ENCODE peak calls at places on chromosome 2, in nine cellular contexts. Y is HFFc6, C is G401, S is retina, A is PC-3, L is H1, T is NCI-H1092, W is GM04504, G is smooth muscle cell of the brain vasculature. P is an unnamed sample.

GRCh38 chr2:233129351-233129978 is 69.3 kb downstream of the INPP5D start:
- DNase-seq in T (no peak), L (peak), Y (no peak), G (no peak), S (no peak), W (no peak), C (no peak), A (peak), P (no peak)

GRCh38 chr2:174633621-174633927 is 36.0 kb upstream of the WIPF1 start:
- DNase-seq in C (no peak), T (no peak), S (peak), Y (no peak), A (no peak), W (no peak), G (no peak), L (no peak), P (no peak)

GRCh38 chr2:104846182-104846954 is 7.5 kb upstream of the POU3F3 start:
- DNase-seq in T (no peak), S (peak), A (no peak), Y (no peak), L (no peak), W (no peak), C (no peak), G (no peak), P (no peak)

GRCh38 chr2:128386066-128386465 is 67.4 kb upstream of the HS6ST1 start:
- DNase-seq in T (no peak), A (no peak), W (no peak), Y (no peak), L (no peak), S (no peak), C (no peak), G (no peak), P (no peak)

GRCh38 chr2:149908731-149909690 is 321.4 kb upstream of the MMADHC start:
- DNase-seq in L (no peak), Y (peak), A (peak), T (no peak), S (no peak), W (no peak), C (peak), G (no peak), P (no peak)

GRCh38 chr2:215850380-215850779 is 163.0 kb downstream of the MREG start:
- DNase-seq in G (no peak), C (no peak), Y (no peak), S (no peak), A (no peak), W (no peak), L (no peak), T (no peak), P (no peak)

GRCh38 chr2:236887519-236887918 is 198.2 kb upstream of the COPS8 start:
- DNase-seq in A (no peak), T (no peak), W (no peak), S (no peak), C (no peak), L (peak), Y (peak), G (no peak), P (no peak)

GRCh38 chr2:238158807-238159539 is at the start of gene ERFE:
- DNase-seq in W (no peak), L (peak), C (no peak), T (no peak), A (peak), G (no peak), Y (no peak), S (no peak), P (no peak)

GRCh38 chr2:19955544-19956422 is 34.1 kb downstream of the WDR35 start:
- DNase-seq in C (peak), Y (peak), S (peak), G (no peak), T (no peak), L (peak), A (peak), W (peak), P (peak)

GRCh38 chr2:37570773-37571570 is 100.5 kb downstream of the CDC42EP3 start:
- DNase-seq in W (peak), L (no peak), Y (peak), S (no peak), A (peak), T (no peak), G (no peak), C (no peak), P (no peak)

GRCh38 chr2:67476808-67477790 is 80.0 kb downstream of the ETAA1 start:
- DNase-seq in S (no peak), C (peak), W (peak), Y (peak), G (no peak), T (no peak), L (no peak), A (peak), P (no peak)

GRCh38 chr2:188629890-188630483 is 338.3 kb downstream of the GULP1 start:
- DNase-seq in A (no peak), L (no peak), W (no peak), T (no peak), Y (no peak), S (no peak), G (peak), C (no peak), P (no peak)

P was measured in iPS DF 19.7.